ENCODE peak calls at places on chromosome 9, in eight cellular contexts. One of them, this sample, is unnamed.
A peak's percentile ranks its signal among the peaks of the same experiment; 100 is the strongest.

GRCh38 chr9:69822091-69822750 is 1.6 kb downstream of the CFAP95 start:
- DNase-seq in hippocampal formation: no peak
- DNase-seq in kidney epithelial cell: no peak
- DNase-seq in HS-27A: no peak
- DNase-seq in pancreas: no peak
- DNase-seq in activated T-helper 1 cell treated with Interleukin-2 at 50 U/mL for 16 hours: no peak
- DNase-seq in LoVo: no peak
- DNase-seq in cardiac fibroblast: peak; percentile 63
- DNase-seq in this sample: peak; percentile 40

GRCh38 chr9:112777914-112778313 is 27.4 kb downstream of the SNX30 start:
- DNase-seq in pancreas: no peak
- DNase-seq in HS-27A: no peak
- DNase-seq in cardiac fibroblast: peak; percentile 34
- DNase-seq in LoVo: no peak
- DNase-seq in hippocampal formation: no peak
- DNase-seq in kidney epithelial cell: peak; percentile 57
- DNase-seq in activated T-helper 1 cell treated with Interleukin-2 at 50 U/mL for 16 hours: no peak
- DNase-seq in this sample: no peak

GRCh38 chr9:37107701-37108100 is 12.7 kb upstream of the ZCCHC7 start:
- DNase-seq in HS-27A: no peak
- DNase-seq in pancreas: no peak
- DNase-seq in activated T-helper 1 cell treated with Interleukin-2 at 50 U/mL for 16 hours: no peak
- DNase-seq in kidney epithelial cell: no peak
- DNase-seq in cardiac fibroblast: no peak
- DNase-seq in hippocampal formation: no peak
- DNase-seq in LoVo: no peak
- DNase-seq in this sample: no peak

GRCh38 chr9:116565986-116566385 is 121.1 kb upstream of the TRIM32 start:
- DNase-seq in HS-27A: no peak
- DNase-seq in LoVo: no peak
- DNase-seq in hippocampal formation: no peak
- DNase-seq in kidney epithelial cell: no peak
- DNase-seq in activated T-helper 1 cell treated with Interleukin-2 at 50 U/mL for 16 hours: no peak
- DNase-seq in pancreas: no peak
- DNase-seq in cardiac fibroblast: no peak
- DNase-seq in this sample: no peak

GRCh38 chr9:70398145-70398556 is 16.3 kb downstream of the KLF9 start:
- DNase-seq in kidney epithelial cell: no peak
- DNase-seq in LoVo: no peak
- DNase-seq in cardiac fibroblast: no peak
- DNase-seq in activated T-helper 1 cell treated with Interleukin-2 at 50 U/mL for 16 hours: no peak
- DNase-seq in HS-27A: no peak
- DNase-seq in pancreas: no peak
- DNase-seq in hippocampal formation: peak; percentile 22
- DNase-seq in this sample: no peak

GRCh38 chr9:27352457-27353188 is 55.7 kb upstream of the EQTN start:
- DNase-seq in pancreas: no peak
- DNase-seq in activated T-helper 1 cell treated with Interleukin-2 at 50 U/mL for 16 hours: no peak
- DNase-seq in hippocampal formation: peak; percentile 19
- DNase-seq in kidney epithelial cell: no peak
- DNase-seq in HS-27A: no peak
- DNase-seq in cardiac fibroblast: no peak
- DNase-seq in LoVo: no peak
- DNase-seq in this sample: no peak

GRCh38 chr9:94553029-94553938 is 1.6 kb upstream of the PCAT7 start:
- DNase-seq in activated T-helper 1 cell treated with Interleukin-2 at 50 U/mL for 16 hours: no peak
- DNase-seq in cardiac fibroblast: no peak
- DNase-seq in hippocampal formation: no peak
- DNase-seq in pancreas: no peak
- DNase-seq in HS-27A: no peak
- DNase-seq in LoVo: no peak
- DNase-seq in kidney epithelial cell: no peak
- DNase-seq in this sample: no peak

GRCh38 chr9:84966876-84967830 is 297.6 kb downstream of the NTRK2 start:
- DNase-seq in activated T-helper 1 cell treated with Interleukin-2 at 50 U/mL for 16 hours: no peak
- DNase-seq in LoVo: no peak
- DNase-seq in kidney epithelial cell: no peak
- DNase-seq in HS-27A: no peak
- DNase-seq in pancreas: no peak
- DNase-seq in cardiac fibroblast: no peak
- DNase-seq in hippocampal formation: peak; percentile 11
- DNase-seq in this sample: no peak

GRCh38 chr9:20591223-20591622 is 31.1 kb downstream of the MLLT3 start:
- DNase-seq in hippocampal formation: no peak
- DNase-seq in kidney epithelial cell: no peak
- DNase-seq in HS-27A: no peak
- DNase-seq in LoVo: no peak
- DNase-seq in activated T-helper 1 cell treated with Interleukin-2 at 50 U/mL for 16 hours: no peak
- DNase-seq in pancreas: no peak
- DNase-seq in cardiac fibroblast: no peak
- DNase-seq in this sample: no peak

GRCh38 chr9:112780637-112781036 is 30.1 kb downstream of the SNX30 start:
- DNase-seq in hippocampal formation: no peak
- DNase-seq in LoVo: no peak
- DNase-seq in cardiac fibroblast: no peak
- DNase-seq in activated T-helper 1 cell treated with Interleukin-2 at 50 U/mL for 16 hours: no peak
- DNase-seq in pancreas: no peak
- DNase-seq in kidney epithelial cell: no peak
- DNase-seq in HS-27A: no peak
- DNase-seq in this sample: no peak

GRCh38 chr9:93955356-93956182 is 414 bp upstream of the BARX1 start:
- DNase-seq in kidney epithelial cell: no peak
- DNase-seq in HS-27A: no peak
- DNase-seq in LoVo: no peak
- DNase-seq in activated T-helper 1 cell treated with Interleukin-2 at 50 U/mL for 16 hours: no peak
- DNase-seq in cardiac fibroblast: no peak
- DNase-seq in hippocampal formation: no peak
- DNase-seq in pancreas: no peak
- DNase-seq in this sample: no peak

GRCh38 chr9:113219186-113219936 is 1.7 kb downstream of the FKBP15 start:
- DNase-seq in cardiac fibroblast: no peak
- DNase-seq in pancreas: no peak
- DNase-seq in kidney epithelial cell: no peak
- DNase-seq in activated T-helper 1 cell treated with Interleukin-2 at 50 U/mL for 16 hours: no peak
- DNase-seq in hippocampal formation: no peak
- DNase-seq in HS-27A: no peak
- DNase-seq in LoVo: no peak
- DNase-seq in this sample: no peak

GRCh38 chr9:130927995-130928900 is 10.8 kb downstream of the FIBCD1 start:
- DNase-seq in LoVo: peak; percentile 62
- DNase-seq in HS-27A: peak; percentile 82
- DNase-seq in activated T-helper 1 cell treated with Interleukin-2 at 50 U/mL for 16 hours: no peak
- DNase-seq in pancreas: peak; percentile 91
- DNase-seq in cardiac fibroblast: peak; percentile 71
- DNase-seq in kidney epithelial cell: peak; percentile 85
- DNase-seq in hippocampal formation: no peak
- DNase-seq in this sample: peak; percentile 72

GRCh38 chr9:107178302-107178701 is 104.8 kb upstream of the RAD23B start:
- DNase-seq in HS-27A: no peak
- DNase-seq in activated T-helper 1 cell treated with Interleukin-2 at 50 U/mL for 16 hours: no peak
- DNase-seq in cardiac fibroblast: peak; percentile 15
- DNase-seq in pancreas: no peak
- DNase-seq in LoVo: peak; percentile 26
- DNase-seq in hippocampal formation: no peak
- DNase-seq in kidney epithelial cell: no peak
- DNase-seq in this sample: no peak